ENCODE peak calls at places on chromosome 4, in five cellular contexts. H is HFF-Myc, U is WTC11, I is endothelial cell, M is GM10248. T is an unnamed sample.

GRCh38 chr4:143215873-143216272 is 31.2 kb downstream of the USP38 start:
- DNase-seq in U (no peak), M (no peak), H (no peak), I (no peak), T (no peak)

GRCh38 chr4:140811429-140811828 is 55.2 kb upstream of the TBC1D9 start:
- DNase-seq in I (no peak), H (no peak), U (no peak), M (no peak), T (no peak)

GRCh38 chr4:99134586-99134985 is 9.5 kb downstream of the ADH4 start:
- DNase-seq in H (no peak), I (no peak), M (no peak), U (no peak), T (no peak)

GRCh38 chr4:3879681-3880594 is 113.8 kb downstream of the ADRA2C start:
- DNase-seq in U (peak), I (no peak), M (no peak), H (no peak), T (no peak)

GRCh38 chr4:148795156-148795864 is 353.1 kb upstream of the NR3C2 start:
- DNase-seq in H (no peak), I (no peak), U (peak), M (no peak), T (no peak)

GRCh38 chr4:30757357-30757756 is 37.2 kb downstream of the PCDH7 start:
- DNase-seq in M (no peak), I (no peak), U (no peak), H (peak), T (no peak)

GRCh38 chr4:82469776-82470345 is 39.5 kb downstream of the ENOPH1 start:
- DNase-seq in H (no peak), U (no peak), I (no peak), M (no peak), T (no peak)

GRCh38 chr4:39641451-39641850 is 2.8 kb upstream of the SMIM14 start:
- DNase-seq in U (no peak), H (no peak), M (no peak), I (no peak), T (no peak)

GRCh38 chr4:53703267-53703655 is 112.0 kb upstream of the LNX1 start:
- DNase-seq in M (no peak), I (no peak), U (no peak), H (no peak), T (no peak)

GRCh38 chr4:13601060-13601459 is 26.5 kb downstream of the BOD1L1 start:
- DNase-seq in I (no peak), H (no peak), U (no peak), M (peak), T (peak)

GRCh38 chr4:6152879-6153705 is 47.3 kb downstream of the JAKMIP1 start:
- DNase-seq in I (no peak), U (no peak), M (no peak), H (no peak), T (no peak)

GRCh38 chr4:146273204-146273901 is 59.0 kb downstream of the REELD1 start:
- DNase-seq in H (no peak), M (peak), U (no peak), I (no peak), T (peak)

GRCh38 chr4:174663254-174663653 is 141.0 kb upstream of the HPGD start:
- DNase-seq in M (no peak), H (no peak), I (no peak), U (no peak), T (no peak)

GRCh38 chr4:15327311-15328298 is 100.2 kb upstream of the C1QTNF7 start:
- DNase-seq in I (no peak), M (no peak), H (peak), U (no peak), T (no peak)

GRCh38 chr4:8836664-8837171 is 34.9 kb downstream of the HMX1 start:
- DNase-seq in M (no peak), U (no peak), H (no peak), I (no peak), T (no peak)

GRCh38 chr4:149766135-149766534 is 49.5 kb downstream of the IQCM start:
- DNase-seq in U (no peak), M (no peak), I (no peak), H (no peak), T (no peak)

GRCh38 chr4:37549003-37549402 is 137.2 kb downstream of the RELL1 start:
- DNase-seq in M (no peak), H (no peak), U (no peak), I (no peak), T (no peak)

DNA sequence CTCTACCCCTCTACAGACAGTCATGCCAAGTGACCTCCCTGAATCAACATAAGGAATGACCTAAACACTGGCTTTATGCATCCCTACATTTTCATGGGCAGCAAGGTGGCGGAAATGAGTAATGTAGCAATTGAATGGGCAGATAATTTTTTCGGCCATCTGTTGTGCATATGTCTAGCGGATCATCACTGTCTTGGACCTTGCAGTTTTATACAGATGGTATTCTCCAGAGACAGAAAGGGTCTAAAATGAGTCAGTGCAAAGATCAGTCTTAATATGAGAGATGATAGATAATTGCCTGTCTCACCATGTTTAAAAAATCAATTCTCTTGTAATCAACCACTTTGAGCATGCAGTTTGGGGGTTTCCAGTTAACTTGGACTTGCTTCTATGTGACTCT is 177.3 kb upstream of the DKK2 start:
- DNase-seq in U (no peak), M (no peak), H (peak), I (no peak), T (no peak)
- TF ChIP-seq CTCF in U (no peak), M (no peak), H (peak), I (no peak), T (no peak)

DNA sequence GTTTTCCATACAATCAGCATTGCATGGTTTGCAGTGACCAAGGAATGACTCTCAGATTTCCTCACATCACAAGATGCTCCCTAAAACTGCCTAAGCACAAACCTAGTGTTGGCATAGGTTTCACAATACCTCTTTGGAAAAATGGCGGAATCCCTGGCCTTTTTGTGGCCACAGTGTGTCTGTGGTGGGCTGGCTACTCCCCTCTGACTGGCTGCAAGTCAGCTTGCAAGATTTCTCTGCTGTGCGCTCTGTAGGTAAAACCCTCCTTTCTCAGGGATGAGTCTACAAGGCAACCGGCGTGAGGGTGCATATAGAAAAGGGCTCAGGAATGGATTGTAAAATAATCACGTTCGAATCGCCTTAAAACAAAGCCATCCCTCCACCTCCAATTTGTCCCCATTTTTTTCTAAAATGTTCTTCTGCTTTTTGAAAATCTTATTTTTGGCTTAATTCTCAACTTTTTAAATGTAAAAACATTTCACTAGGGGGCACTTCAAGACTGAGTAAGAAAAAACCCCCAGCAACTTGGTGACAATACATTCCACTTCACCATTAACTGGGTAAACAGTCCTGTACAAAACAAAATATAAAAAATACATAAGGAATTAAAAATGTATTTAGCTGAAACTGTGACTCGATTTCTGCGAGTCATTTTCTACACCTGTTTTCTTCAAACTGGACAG is 235.6 kb downstream of the STIM2 start:
- DNase-seq in I (no peak), U (peak), M (no peak), H (no peak), T (no peak)
- TF ChIP-seq CTCF in I (peak), U (no peak), M (no peak), H (no peak), T (no peak)

DNA sequence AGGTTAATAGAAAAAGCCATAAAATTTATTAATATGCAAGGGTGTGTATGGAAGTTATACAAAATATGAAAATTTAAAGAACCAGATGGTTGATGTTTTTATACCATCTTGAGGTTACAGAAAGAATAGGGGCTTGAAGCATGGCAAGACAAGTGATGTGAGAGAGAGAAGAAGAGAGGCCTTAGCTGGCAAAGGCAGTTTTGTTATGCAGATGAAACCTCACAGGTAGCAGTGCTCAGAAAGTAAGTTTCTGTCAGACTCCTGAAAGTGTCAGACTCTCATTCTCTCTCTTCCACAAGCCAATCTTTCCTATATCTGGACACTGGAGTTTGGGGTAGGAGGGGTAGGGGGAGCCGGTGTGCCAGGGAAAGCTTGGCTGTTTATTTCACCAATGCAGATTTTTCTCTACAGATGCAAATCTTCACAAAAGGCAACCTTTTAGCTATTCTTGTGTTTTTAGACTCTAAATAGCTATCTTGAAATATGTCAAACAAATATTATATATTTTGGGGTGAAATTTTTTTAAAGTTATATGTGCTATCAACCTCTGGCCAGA is 124.5 kb downstream of the CFAP299 start:
- DNase-seq in M (no peak), U (no peak), H (no peak), I (no peak), T (no peak)
- TF ChIP-seq CTCF in M (no peak), U (no peak), H (no peak), I (no peak), T (no peak)

GRCh38 chr4:25857851-25858400 is 4.9 kb downstream of the SEL1L3 start:
- DNase-seq in M (no peak), U (no peak), I (no peak), H (no peak), T (no peak)
- TF ChIP-seq CTCF in M (no peak), U (no peak), I (no peak), H (no peak), T (no peak)

GRCh38 chr4:89586864-89587263 is 250.1 kb downstream of the SNCA start:
- DNase-seq in M (no peak), U (no peak), I (no peak), H (no peak), T (peak)
- TF ChIP-seq CTCF in M (no peak), U (no peak), I (no peak), H (no peak), T (peak)

T was measured in GM12865.